ENCODE peak calls at places on chromosomes 13 and 19, in four cellular contexts. I is K562, U is GM12878, L is HepG2. C is an unnamed sample.
A peak's percentile ranks its signal among the peaks of the same experiment; 100 is the strongest.

GRCh38 chr13:98444381-98444780 is 132.5 kb downstream of the STK24 start:
- DNase-seq in I (no peak), U (no peak), L (no peak), C (no peak)

GRCh38 chr13:44311011-44311481 is 62.6 kb upstream of the SERP2 start:
- DNase-seq in I (no peak), U (no peak), L (no peak), C (no peak)

GRCh38 chr13:91398413-91399188 is at the start of gene GPC5:
- DNase-seq in I (peak; percentile 94), U (no peak), L (peak; percentile 15), C (peak; percentile 83)

GRCh38 chr19:13005861-13006370 is 10.6 kb downstream of the NFIX start:
- DNase-seq in I (no peak), U (no peak), L (no peak), C (no peak)

GRCh38 chr13:79966502-79966901 is 374.4 kb downstream of the SPRY2 start:
- DNase-seq in I (no peak), U (no peak), L (no peak), C (peak; percentile 32)

GRCh38 chr13:113209336-113209879 is at the start of gene CUL4A:
- DNase-seq in I (peak; percentile 80), U (no peak), L (peak; percentile 61), C (peak; percentile 78)

GRCh38 chr19:39448271-39448670 is 2.9 kb downstream of the SUPT5H start:
- DNase-seq in I (no peak), U (no peak), L (no peak), C (no peak)

GRCh38 chr13:95222733-95223018 is 78.6 kb downstream of the ABCC4 start:
- DNase-seq in I (no peak), U (no peak), L (no peak), C (no peak)

GRCh38 chr19:52170863-52171320 is 529 bp downstream of the ZNF836 start:
- DNase-seq in I (no peak), U (no peak), L (no peak), C (peak; percentile 32)

GRCh38 chr13:95267662-95268369 is 33.4 kb downstream of the ABCC4 start:
- DNase-seq in I (peak; percentile 60), U (no peak), L (peak; percentile 45), C (no peak)

GRCh38 chr19:1790054-1790762 is 21.9 kb downstream of the ATP8B3 start:
- DNase-seq in I (no peak), U (no peak), L (no peak), C (no peak)

GRCh38 chr13:33561627-33562026 is 256.3 kb upstream of the RFC3 start:
- DNase-seq in I (no peak), U (no peak), L (no peak), C (no peak)

GRCh38 chr13:72839831-72840426 is 58.0 kb downstream of the PIBF1 start:
- DNase-seq in I (peak; percentile 37), U (peak; percentile 3), L (peak; percentile 56), C (peak; percentile 61)

GRCh38 chr13:94328336-94329041 is 151.0 kb downstream of the DCT start:
- DNase-seq in I (no peak), U (no peak), L (no peak), C (no peak)

GRCh38 chr19:13953021-13953531 is 767 bp downstream of the DCAF15 start:
- DNase-seq in I (peak; percentile 78), U (no peak), L (no peak), C (peak; percentile 32)

GRCh38 chr19:6524326-6524725 is 6.5 kb upstream of the TNFSF9 start:
- DNase-seq in I (no peak), U (no peak), L (no peak), C (no peak)

GRCh38 chr19:1220452-1221037 is 15.0 kb downstream of the STK11 start:
- DNase-seq in I (no peak), U (no peak), L (no peak), C (no peak)

GRCh38 chr13:110811008-110811720 is 97.7 kb downstream of the ING1 start:
- DNase-seq in I (no peak), U (no peak), L (no peak), C (no peak)

GRCh38 chr13:41581884-41582547 is 124.7 kb downstream of the RGCC start:
- DNase-seq in I (no peak), U (no peak), L (no peak), C (no peak)

GRCh38 chr19:47714339-47714738 is 1.1 kb downstream of the EHD2 start:
- DNase-seq in I (no peak), U (no peak), L (no peak), C (no peak)

GRCh38 chr19:12481781-12482504 is 2.7 kb downstream of the ZNF709 start:
- DNase-seq in I (no peak), U (no peak), L (peak; percentile 38), C (no peak)

GRCh38 chr13:27476943-27477681 is 26.7 kb upstream of the MTIF3 start:
- DNase-seq in I (no peak), U (no peak), L (peak; percentile 76), C (no peak)

GRCh38 chr19:5403968-5404640 is 51.1 kb upstream of the ZNRF4 start:
- DNase-seq in I (peak; percentile 85), U (no peak), L (peak; percentile 63), C (peak; percentile 98)
- TF ChIP-seq CBFB in I (no peak), U (no peak), L (no peak), C (peak; percentile 60)

GRCh38 chr13:102141625-102142472 is 260.0 kb downstream of the FGF14 start:
- DNase-seq in I (peak; percentile 1), U (no peak), L (peak; percentile 4), C (no peak)
- TF ChIP-seq SP1 in I (no peak), U (no peak), L (no peak), C (no peak)

DNA sequence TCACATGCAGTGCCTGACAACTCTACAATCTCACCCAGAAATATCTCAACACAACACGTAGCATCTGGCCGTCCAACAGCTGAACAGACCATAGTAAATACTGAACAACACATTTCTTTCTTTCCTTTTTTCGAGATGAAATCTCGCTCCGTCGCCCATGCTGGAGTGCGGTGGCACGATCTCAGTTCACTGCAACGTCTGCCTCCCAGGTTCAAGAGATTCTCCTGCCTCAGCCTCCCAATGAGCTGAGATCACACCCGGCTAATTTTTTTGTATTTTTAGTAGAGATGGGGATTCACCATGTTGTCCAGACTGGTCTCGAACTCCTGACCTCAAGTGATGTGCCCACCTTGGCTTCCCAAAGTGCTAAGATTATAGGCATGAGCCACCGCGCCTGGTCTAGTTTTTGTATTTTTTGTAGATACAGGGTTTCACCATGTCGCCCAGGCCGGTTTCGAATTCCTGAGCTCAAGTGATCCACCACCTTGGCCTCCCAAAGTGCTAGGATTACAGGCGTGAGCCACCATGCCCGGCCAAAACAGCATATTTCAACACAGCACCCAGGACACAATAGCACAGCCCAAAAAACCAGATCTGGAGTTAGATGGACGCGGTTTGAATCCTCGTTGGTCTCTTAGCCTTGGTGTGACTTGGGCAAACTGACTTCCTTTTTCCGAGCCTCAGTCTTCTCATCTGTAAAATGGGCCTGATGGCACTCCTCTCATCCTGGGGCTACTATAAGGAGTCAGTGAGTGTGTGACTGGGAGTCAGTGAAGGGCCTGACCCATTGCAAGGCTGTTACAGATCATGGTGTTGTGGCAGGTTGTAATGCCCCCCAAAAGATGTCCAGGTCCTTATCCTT is 22.6 kb downstream of the CYP2A6 start:
- DNase-seq in I (no peak), U (no peak), L (no peak), C (no peak)
- TF ChIP-seq CBFB in I (no peak), U (no peak), L (no peak), C (no peak)

GRCh38 chr13:103514188-103514587 is 448.0 kb upstream of the SLC10A2 start:
- DNase-seq in I (no peak), U (no peak), L (no peak), C (no peak)
- TF ChIP-seq SP1 in I (no peak), U (no peak), L (no peak), C (no peak)

C was measured in WTC11.